ENCODE peak calls at places on chromosomes 7 and 10, in eight cellular contexts. N is body of pancreas, T is uterus, Z is mammary epithelial cell, L is mucosa of descending colon, U is esophagus squamous epithelium, O is H9, X is kidney. G is an unnamed sample.

GRCh38 chr10:101889256-101890210 is 45.9 kb upstream of the KCNIP2 start:
- DNase-seq in T (peak; percentile 38), N (peak; percentile 70), Z (peak; percentile 40), X (no peak), L (peak; percentile 90), U (peak; percentile 16), O (peak; percentile 80), G (peak; percentile 78)

GRCh38 chr7:130275826-130276291 is 9.2 kb downstream of the CPA2 start:
- DNase-seq in X (no peak), N (no peak), T (no peak), Z (peak; percentile 91), L (no peak), O (no peak), U (no peak), G (no peak)

GRCh38 chr10:48731654-48732053 is 47.0 kb downstream of the WDFY4 start:
- DNase-seq in Z (no peak), N (no peak), T (no peak), O (no peak), X (no peak), L (no peak), U (no peak), G (peak; percentile 25)

GRCh38 chr7:84249651-84250050 is 55.1 kb upstream of the SEMA3A start:
- DNase-seq in N (no peak), X (no peak), Z (no peak), L (no peak), O (no peak), U (no peak), T (no peak), G (no peak)

GRCh38 chr10:22429981-22430421 is 84.7 kb downstream of the SPAG6 start:
- DNase-seq in T (no peak), O (no peak), N (no peak), Z (no peak), U (no peak), X (no peak), L (no peak), G (no peak)

GRCh38 chr10:93579089-93579488 is 12.6 kb downstream of the FFAR4 start:
- DNase-seq in O (no peak), T (no peak), N (no peak), L (no peak), U (no peak), Z (peak; percentile 84), X (no peak), G (no peak)

GRCh38 chr7:81869670-81870069 is 99.8 kb upstream of the HGF start:
- DNase-seq in X (no peak), L (no peak), O (no peak), T (no peak), N (no peak), Z (no peak), U (no peak), G (no peak)

GRCh38 chr7:103887050-103887449 is 102.4 kb downstream of the RELN start:
- DNase-seq in N (no peak), O (no peak), X (no peak), Z (no peak), U (no peak), L (no peak), T (no peak), G (no peak)

GRCh38 chr10:84267503-84268126 is 22.8 kb downstream of the RGR start:
- DNase-seq in U (no peak), O (peak; percentile 78), Z (peak; percentile 49), X (no peak), T (no peak), L (peak; percentile 89), N (peak; percentile 45), G (peak; percentile 58)

DNA sequence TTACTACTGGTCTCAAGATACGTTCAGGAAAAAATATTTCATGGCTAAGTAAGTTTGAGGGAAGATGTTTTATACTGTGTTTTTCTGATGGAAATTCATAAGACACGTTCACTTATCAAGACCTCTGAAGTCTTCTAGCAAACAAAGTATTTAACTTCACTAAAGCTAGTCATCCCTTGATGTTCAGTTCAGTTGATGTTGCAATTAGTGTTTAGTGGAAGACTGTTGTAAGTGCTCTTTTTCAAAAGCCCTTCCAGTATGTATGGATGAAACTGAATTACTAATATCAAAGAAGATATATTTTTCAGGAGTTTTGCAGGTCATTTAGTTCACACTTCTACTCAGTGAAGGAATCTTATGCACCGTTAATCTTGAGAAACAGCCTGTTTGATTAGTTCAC is 25.1 kb downstream of the CUL1 start:
- DNase-seq in L (no peak), T (no peak), U (no peak), O (no peak), X (no peak), Z (no peak), N (no peak), G (no peak)
- H3K4me1 ChIP-seq in L (peaks cover 12% of the 10 kb centered on the region), T (peaks cover 8% of the 10 kb centered on the region), U (peaks cover 15% of the 10 kb centered on the region), O (no peaks in the 10 kb centered on the region), X (peaks cover 17% of the 10 kb centered on the region), Z (peaks cover 3% of the 10 kb centered on the region), N (peaks cover 40% of the 10 kb centered on the region), G (no peaks in the 10 kb centered on the region)

DNA sequence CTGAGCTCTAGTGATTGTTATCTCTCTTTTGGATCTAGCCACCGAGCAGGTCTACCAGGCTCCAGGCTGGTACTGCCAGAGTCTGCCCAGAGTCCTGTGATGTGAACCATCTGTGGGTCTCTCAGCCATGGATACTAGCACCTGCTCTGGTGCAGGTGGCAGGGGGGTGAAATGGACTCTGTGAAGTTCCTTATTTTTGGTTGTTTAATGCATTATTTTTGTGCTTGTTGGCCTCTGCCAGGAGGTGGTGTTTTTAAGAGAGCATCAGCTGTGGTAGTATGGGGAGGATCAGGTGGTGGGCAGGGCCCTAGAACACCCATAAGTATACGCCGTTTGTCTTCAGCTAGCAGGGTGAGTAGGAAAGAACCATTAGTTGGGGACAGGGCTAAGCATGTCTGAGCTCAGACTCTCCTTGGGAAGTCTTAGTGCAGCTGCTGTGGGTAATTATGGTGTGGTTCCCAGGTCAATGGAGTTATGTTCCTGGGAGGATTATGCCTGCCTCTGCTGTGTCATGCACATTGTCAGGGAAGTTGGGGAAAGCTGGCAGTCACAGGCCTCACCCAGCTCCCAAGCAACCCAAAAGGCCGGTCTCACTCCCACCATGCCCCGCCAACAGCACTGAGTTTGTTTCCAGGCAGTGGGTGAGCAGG is 81.8 kb downstream of the NPSR1 start:
- DNase-seq in O (no peak), L (no peak), T (no peak), U (no peak), X (no peak), N (no peak), Z (no peak), G (no peak)
- H3K4me1 ChIP-seq in O (no peaks in the 10 kb centered on the region), L (no peaks in the 10 kb centered on the region), T (no peaks in the 10 kb centered on the region), U (no peaks in the 10 kb centered on the region), X (no peaks in the 10 kb centered on the region), N (no peaks in the 10 kb centered on the region), Z (no peaks in the 10 kb centered on the region), G (no peaks in the 10 kb centered on the region)

DNA sequence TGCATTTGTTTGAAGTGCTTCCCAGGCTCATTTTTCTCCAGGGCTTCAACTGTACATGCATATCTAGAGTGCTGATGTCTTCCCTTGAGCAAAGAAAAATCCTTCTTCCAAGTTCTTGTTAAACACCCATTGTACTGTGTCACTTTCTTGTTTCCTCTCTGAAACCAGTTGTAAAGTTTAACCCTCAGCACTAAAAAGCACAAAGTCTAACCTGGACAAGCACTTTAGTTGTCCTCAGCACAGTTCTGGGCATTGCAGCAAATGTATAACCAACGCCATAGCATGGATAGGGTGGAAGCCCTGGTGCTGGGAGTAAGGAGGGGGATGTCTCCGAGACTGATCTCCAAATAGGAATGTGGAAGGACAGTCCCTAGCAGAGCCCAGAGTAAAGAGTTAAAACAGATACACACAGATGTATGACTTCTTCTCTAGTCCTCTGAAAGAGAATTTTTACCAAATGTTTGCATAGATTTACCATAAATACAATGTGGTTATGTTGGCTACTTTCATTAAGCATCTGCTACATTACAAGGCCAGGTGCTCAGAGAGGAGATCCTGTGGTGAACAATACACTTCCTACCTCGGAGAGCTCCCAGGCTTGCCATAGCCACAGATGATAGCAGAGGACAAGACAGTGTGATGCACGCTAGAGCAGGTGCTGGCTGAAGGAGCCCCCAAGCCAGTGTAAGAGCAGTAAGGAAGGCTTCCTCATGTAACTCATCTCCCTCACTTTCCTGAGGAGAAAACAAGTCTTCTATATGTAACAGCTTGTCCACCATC is 57.0 kb downstream of the DNAJC12 start:
- DNase-seq in Z (no peak), T (no peak), O (no peak), X (no peak), U (no peak), N (no peak), L (no peak), G (no peak)
- H3K4me1 ChIP-seq in Z (no peaks in the 10 kb centered on the region), T (no peaks in the 10 kb centered on the region), O (no peaks in the 10 kb centered on the region), X (no peaks in the 10 kb centered on the region), U (no peaks in the 10 kb centered on the region), N (no peaks in the 10 kb centered on the region), L (peaks cover 2% of the 10 kb centered on the region), G (peaks cover 4% of the 10 kb centered on the region)

DNA sequence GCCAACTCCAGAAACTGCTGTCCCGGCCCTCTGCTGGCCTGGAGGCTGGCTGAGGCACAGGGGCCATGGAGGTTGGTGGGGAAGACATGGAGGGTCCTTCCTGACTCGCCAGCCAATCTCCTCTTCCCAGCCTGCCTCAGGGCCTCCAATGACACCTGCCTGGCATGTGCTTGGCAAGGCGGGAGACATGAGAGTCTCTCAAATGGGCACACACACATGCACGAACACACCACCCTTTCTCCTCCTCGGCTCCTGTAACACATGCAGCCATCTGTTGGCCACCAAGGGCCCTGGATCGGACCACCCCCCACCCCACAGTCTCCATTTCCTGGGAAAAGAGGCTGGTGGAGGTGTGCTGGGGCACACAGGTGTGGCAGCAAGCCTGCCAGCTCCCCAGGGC is 56.4 kb downstream of the YKT6 start:
- DNase-seq in Z (no peak), O (no peak), X (no peak), L (no peak), T (no peak), N (no peak), U (no peak), G (no peak)
- H3K4me1 ChIP-seq in Z (peaks cover 33% of the 10 kb centered on the region), O (no peaks in the 10 kb centered on the region), X (peaks cover 23% of the 10 kb centered on the region), L (peaks cover 15% of the 10 kb centered on the region), T (peaks cover 19% of the 10 kb centered on the region), N (peaks cover 11% of the 10 kb centered on the region), U (peaks cover 40% of the 10 kb centered on the region), G (peaks cover 29% of the 10 kb centered on the region)

GRCh38 chr10:132593900-132594876 is 56.6 kb downstream of the INPP5A start:
- DNase-seq in Z (no peak), O (no peak), U (no peak), N (no peak), L (no peak), X (no peak), T (no peak), G (no peak)

GRCh38 chr10:132591166-132591971 is 53.8 kb downstream of the INPP5A start:
- DNase-seq in U (no peak), X (peak; percentile 60), L (peak; percentile 79), Z (peak; percentile 68), T (no peak), N (peak; percentile 67), O (peak; percentile 75), G (peak; percentile 71)

GRCh38 chr10:132595021-132595420 is 57.4 kb downstream of the INPP5A start:
- DNase-seq in Z (no peak), N (no peak), U (no peak), T (no peak), X (no peak), O (no peak), L (no peak), G (no peak)

GRCh38 chr10:132590752-132591121 is 53.1 kb downstream of the INPP5A start:
- DNase-seq in L (no peak), X (no peak), Z (peak; percentile 6), N (no peak), T (no peak), U (no peak), O (no peak), G (peak; percentile 35)

GRCh38 chr10:132592790-132593788 is 55.5 kb downstream of the INPP5A start:
- DNase-seq in L (peak; percentile 69), N (no peak), T (no peak), X (no peak), O (no peak), U (no peak), Z (no peak), G (no peak)
- H3K4me1 ChIP-seq in L (peaks cover 51% of the 10 kb centered on the region), N (peaks cover 35% of the 10 kb centered on the region), T (peaks cover 4% of the 10 kb centered on the region), X (peaks cover 32% of the 10 kb centered on the region), O (no peaks in the 10 kb centered on the region), U (peaks cover 50% of the 10 kb centered on the region), Z (peaks cover 18% of the 10 kb centered on the region), G (peaks cover 53% of the 10 kb centered on the region)